ENCODE peak calls at places on chromosomes 7 and 10, in four cellular contexts. O, T, J and H are unnamed samples.

GRCh38 chr7:128867241-128867640 is 4.6 kb downstream of the ATP6V1F start:
- DNase-seq in J (no peak), O (no peak), T (no peak), H (no peak)

GRCh38 chr10:90745565-90745964 is 112.3 kb downstream of the HTR7 start:
- DNase-seq in O (no peak), T (no peak), J (no peak), H (no peak)

GRCh38 chr10:95430231-95430951 is 130.8 kb downstream of the SORBS1 start:
- DNase-seq in O (peak; percentile 65), J (no peak), T (peak; percentile 66), H (peak; percentile 66)

GRCh38 chr10:130067893-130068292 is 42.7 kb downstream of the C10orf143 start:
- DNase-seq in T (no peak), J (no peak), O (no peak), H (no peak)

GRCh38 chr7:133703547-133703946 is 423.6 kb upstream of the LRGUK start:
- DNase-seq in J (no peak), T (no peak), O (no peak), H (no peak)

GRCh38 chr7:43531700-43532099 is 51.2 kb upstream of the STK17A start:
- DNase-seq in O (no peak), J (no peak), T (no peak), H (no peak)

GRCh38 chr10:132396495-132397035 is 435 bp upstream of the PWWP2B start:
- DNase-seq in O (peak; percentile 75), T (no peak), J (no peak), H (peak; percentile 82)

GRCh38 chr7:155610633-155611193 is 33.7 kb upstream of the RBM33 start:
- DNase-seq in O (no peak), T (no peak), J (no peak), H (no peak)

GRCh38 chr7:95434501-95435421 is at the start of gene PON2:
- DNase-seq in O (peak; percentile 81), J (peak; percentile 36), T (peak; percentile 91), H (peak; percentile 94)

GRCh38 chr7:155861480-155861868 is 49.2 kb upstream of the SHH start:
- DNase-seq in O (peak; percentile 25), J (no peak), T (no peak), H (no peak)

GRCh38 chr7:1523208-1523607 is 7.3 kb upstream of the MAFK start:
- DNase-seq in J (no peak), T (no peak), O (no peak), H (no peak)

GRCh38 chr10:72852428-72852827 is 41.1 kb upstream of the OIT3 start:
- DNase-seq in J (no peak), O (no peak), T (no peak), H (peak; percentile 11)

GRCh38 chr7:38169862-38170261 is 8.2 kb upstream of the STARD3NL start:
- DNase-seq in O (no peak), T (no peak), J (no peak), H (peak; percentile 75)

GRCh38 chr7:127751062-127751722 is 99.2 kb downstream of the SND1 start:
- DNase-seq in J (no peak), O (no peak), T (no peak), H (peak; percentile 42)

GRCh38 chr7:98357751-98358161 is 43.1 kb downstream of the BAIAP2L1 start:
- DNase-seq in O (no peak), J (no peak), T (peak; percentile 75), H (peak; percentile 26)

GRCh38 chr7:38177621-38178003 is 433 bp upstream of the STARD3NL start:
- DNase-seq in J (no peak), T (no peak), O (no peak), H (no peak)

GRCh38 chr10:125146791-125147604 is 13.4 kb downstream of the CTBP2 start:
- DNase-seq in O (peak; percentile 45), J (no peak), T (no peak), H (peak; percentile 47)

GRCh38 chr10:74738985-74739567 is 87.3 kb upstream of the KAT6B start:
- DNase-seq in T (no peak), O (no peak), J (no peak), H (peak; percentile 97)

GRCh38 chr7:120941064-120941463 is 9.5 kb upstream of the ING3 start:
- DNase-seq in O (no peak), J (no peak), T (no peak), H (peak; percentile 24)

GRCh38 chr10:133027480-133027879 is 60.2 kb upstream of the ADGRA1 start:
- DNase-seq in J (no peak), T (no peak), O (no peak), H (no peak)

GRCh38 chr7:101757879-101758278 is 59.5 kb upstream of the CUX1 start:
- DNase-seq in J (no peak), T (no peak), O (no peak), H (no peak)

GRCh38 chr10:12799746-12800145 is 201.8 kb downstream of the CCDC3 start:
- DNase-seq in J (no peak), O (no peak), T (no peak), H (no peak)

GRCh38 chr7:105619590-105619989 is 38.3 kb upstream of the EFCAB10 start:
- DNase-seq in T (no peak), O (no peak), J (no peak), H (no peak)

GRCh38 chr10:1196656-1197055 is 140.5 kb downstream of the WDR37 start:
- DNase-seq in O (no peak), T (no peak), J (no peak), H (no peak)

GRCh38 chr10:103451091-103451801 is 924 bp downstream of the CALHM2 start:
- DNase-seq in T (peak; percentile 67), O (peak; percentile 35), J (no peak), H (no peak)

GRCh38 chr7:5682889-5683670 is 98.4 kb downstream of the RNF216 start:
- DNase-seq in J (no peak), O (no peak), T (no peak), H (no peak)

GRCh38 chr10:30093303-30093967 is 34.0 kb upstream of the JCAD start:
- DNase-seq in T (no peak), O (no peak), J (no peak), H (no peak)

GRCh38 chr10:21061982-21062381 is 164.9 kb upstream of the NEBL start:
- DNase-seq in O (no peak), T (no peak), J (no peak), H (no peak)

GRCh38 chr7:103658055-103659010 is 212.3 kb upstream of the SLC26A5 start:
- DNase-seq in J (no peak), O (no peak), T (no peak), H (no peak)

GRCh38 chr10:131094406-131095108 is 217.0 kb downstream of the TCERG1L start:
- DNase-seq in O (no peak), J (no peak), T (no peak), H (no peak)

GRCh38 chr10:10514790-10515189 is 502.9 kb upstream of the CELF2 start:
- DNase-seq in T (no peak), O (no peak), J (no peak), H (no peak)

GRCh38 chr7:39062811-39063210 is 85.1 kb downstream of the POU6F2 start:
- DNase-seq in J (no peak), O (no peak), T (no peak), H (no peak)

GRCh38 chr7:4143511-4144160 is 538.5 kb upstream of the FOXK1 start:
- DNase-seq in T (no peak), O (no peak), J (no peak), H (no peak)

GRCh38 chr10:11727563-11727962 is 14.6 kb upstream of the ECHDC3 start:
- DNase-seq in J (no peak), T (no peak), O (no peak), H (no peak)

GRCh38 chr10:93815304-93816091 is 57.8 kb downstream of the LGI1 start:
- DNase-seq in J (no peak), O (no peak), T (no peak), H (peak; percentile 46)
- H3K4me3 ChIP-seq in J (peak overlapping the region; percentile 9), O (no peak overlapping the region), T (no peak overlapping the region), H (no peak overlapping the region)

DNA sequence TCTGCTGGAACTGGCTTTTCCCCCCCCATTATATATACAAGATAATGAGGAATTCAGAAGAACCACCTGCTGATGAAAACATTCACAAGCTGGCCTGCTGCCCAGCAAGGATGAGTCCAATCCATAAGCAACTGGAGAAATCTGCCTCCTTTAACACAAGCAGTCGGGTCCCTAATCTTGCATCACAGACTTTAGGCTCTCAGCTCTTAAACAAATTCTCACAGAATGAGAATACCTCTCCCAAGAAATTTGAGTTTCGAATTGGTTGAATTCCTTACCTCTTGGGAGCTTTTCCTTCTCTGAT is 44.5 kb downstream of the MTERF1 start:
- DNase-seq in J (no peak), T (no peak), O (no peak), H (no peak)
- H3K4me3 ChIP-seq in J (no peak overlapping the region), T (no peak overlapping the region), O (no peak overlapping the region), H (no peak overlapping the region)

GRCh38 chr7:132575336-132575986 is 809 bp downstream of the PLXNA4 start:
- DNase-seq in T (peak; percentile 54), J (peak; percentile 42), O (no peak), H (peak; percentile 20)

GRCh38 chr7:132576723-132577089 is 436 bp upstream of the PLXNA4 start:
- DNase-seq in O (no peak), J (no peak), T (no peak), H (no peak)

GRCh38 chr7:132577206-132578049 is 1.2 kb upstream of the PLXNA4 start:
- DNase-seq in T (peak; percentile 55), O (peak; percentile 40), J (peak; percentile 49), H (peak; percentile 44)

GRCh38 chr7:132578050-132578370 is 1.7 kb upstream of the PLXNA4 start:
- DNase-seq in O (no peak), T (no peak), J (no peak), H (no peak)

GRCh38 chr7:132575987-132576722 is at the start of gene PLXNA4:
- DNase-seq in T (no peak), O (no peak), J (no peak), H (no peak)
- H3K4me3 ChIP-seq in T (peak within 1 kb of the TSS; percentile 31), O (peak within 1 kb of the TSS; percentile 48), J (peak within 1 kb of the TSS; percentile 50), H (no peak within 1 kb of the TSS)

GRCh38 chr7:28688651-28689050 is 269.5 kb downstream of the TRIL start:
- DNase-seq in T (no peak), J (no peak), O (no peak), H (no peak)
- H3K4me3 ChIP-seq in T (no peak overlapping the region), J (peak overlapping the region; percentile 26), O (no peak overlapping the region), H (no peak overlapping the region)

DNA sequence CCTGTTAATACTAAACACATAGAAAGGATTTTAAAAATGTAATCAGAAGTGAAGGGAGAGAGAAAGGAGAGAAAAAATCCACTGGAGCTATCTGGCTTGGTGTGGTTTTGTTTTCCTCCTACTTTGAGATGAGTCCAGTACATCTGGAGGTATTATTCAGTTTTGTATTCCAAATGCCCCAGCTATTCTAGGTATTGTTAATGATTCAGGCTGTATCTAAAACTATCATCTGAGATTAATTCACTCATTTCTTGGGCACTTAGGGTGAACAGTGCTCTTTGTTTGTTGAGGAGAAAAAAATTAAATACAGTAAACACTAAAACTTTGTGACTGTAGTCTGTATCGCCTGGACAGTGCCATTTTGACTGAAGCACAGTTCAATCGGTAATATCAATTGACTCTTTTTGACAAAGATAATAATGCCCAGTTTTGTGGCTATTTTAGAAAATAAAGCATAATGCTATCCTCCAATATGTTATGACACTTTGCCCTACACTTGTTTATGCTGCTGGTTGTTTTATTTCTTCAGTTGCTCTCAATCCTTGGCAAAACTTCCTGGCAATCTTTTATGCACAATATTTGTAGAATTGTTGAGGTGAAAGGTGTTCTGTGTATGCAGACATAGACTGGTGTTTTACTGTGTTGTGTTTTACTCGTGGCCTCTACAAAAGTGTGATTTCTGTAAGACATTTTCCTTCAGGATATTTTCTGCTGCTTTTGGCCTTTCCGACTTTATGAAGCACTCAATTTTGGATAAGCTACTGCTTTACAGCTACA is 21.6 kb downstream of the GLCCI1 start:
- DNase-seq in J (no peak), O (no peak), T (no peak), H (no peak)
- H3K4me3 ChIP-seq in J (no peak overlapping the region), O (peak overlapping the region; percentile 5), T (no peak overlapping the region), H (no peak overlapping the region)